ENCODE peak calls at places on chromosomes 13 and 19, in six cellular contexts. L, N, P, Q, D and I are unnamed samples.

GRCh38 chr13:62246581-62246980 is 830.9 kb upstream of the PCDH20 start:
- DNase-seq in L (no peak), N (no peak), P (no peak), Q (no peak), D (no peak), I (no peak)

GRCh38 chr19:38725469-38726283 is 18.6 kb downstream of the CAPN12 start:
- DNase-seq in L (peak; percentile 22), N (no peak), P (no peak), Q (no peak), D (no peak), I (no peak)

GRCh38 chr13:106466691-106467405 is 68.6 kb downstream of the EFNB2 start:
- DNase-seq in L (no peak), N (peak; percentile 25), P (no peak), Q (no peak), D (no peak), I (no peak)

GRCh38 chr13:98447881-98448641 is 128.8 kb downstream of the STK24 start:
- DNase-seq in L (peak; percentile 63), N (peak; percentile 86), P (peak; percentile 76), Q (no peak), D (peak; percentile 61), I (peak; percentile 59)

GRCh38 chr13:111284579-111284978 is 35.9 kb upstream of the TEX29 start:
- DNase-seq in L (no peak), N (no peak), P (no peak), Q (no peak), D (no peak), I (no peak)

GRCh38 chr13:100314132-100314910 is 225.4 kb downstream of the PCCA start:
- DNase-seq in L (no peak), N (peak; percentile 30), P (no peak), Q (no peak), D (no peak), I (no peak)

GRCh38 chr19:35977446-35978222 is 17.4 kb upstream of the SDHAF1 start:
- DNase-seq in L (no peak), N (peak; percentile 96), P (peak; percentile 90), Q (no peak), D (peak; percentile 39), I (peak; percentile 95)

GRCh38 chr13:72180253-72180952 is 313.4 kb upstream of the DACH1 start:
- DNase-seq in L (no peak), N (no peak), P (no peak), Q (no peak), D (no peak), I (no peak)

GRCh38 chr19:10896851-10897526 is 25.6 kb downstream of the CARM1 start:
- DNase-seq in L (no peak), N (no peak), P (no peak), Q (no peak), D (peak; percentile 32), I (peak; percentile 90)

GRCh38 chr13:71460179-71460578 is 406.8 kb downstream of the DACH1 start:
- DNase-seq in L (no peak), N (no peak), P (no peak), Q (no peak), D (no peak), I (no peak)

GRCh38 chr19:38441660-38442348 is 8.3 kb downstream of the RYR1 start:
- DNase-seq in L (no peak), N (peak; percentile 43), P (peak; percentile 77), Q (no peak), D (no peak), I (peak; percentile 65)

GRCh38 chr13:107608736-107609135 is 606.6 kb downstream of the LIG4 start:
- DNase-seq in L (no peak), N (no peak), P (no peak), Q (no peak), D (no peak), I (no peak)

GRCh38 chr19:12994701-12995595 is at the start of gene NFIX:
- DNase-seq in L (peak; percentile 77), N (peak; percentile 30), P (no peak), Q (peak; percentile 50), D (peak; percentile 80), I (peak; percentile 51)

GRCh38 chr13:37068962-37069361 is 9.5 kb upstream of the SUPT20H start:
- DNase-seq in L (no peak), N (no peak), P (no peak), Q (no peak), D (no peak), I (peak; percentile 76)

GRCh38 chr13:112969692-112970338 is 801 bp downstream of the MCF2L start:
- DNase-seq in L (no peak), N (no peak), P (no peak), Q (no peak), D (no peak), I (no peak)

GRCh38 chr13:104385409-104385808 is 1319.2 kb upstream of the SLC10A2 start:
- DNase-seq in L (no peak), N (no peak), P (no peak), Q (no peak), D (no peak), I (no peak)

GRCh38 chr19:1132625-1133383 is 29.0 kb downstream of the GPX4 start:
- DNase-seq in L (no peak), N (no peak), P (no peak), Q (no peak), D (no peak), I (no peak)

GRCh38 chr13:99617474-99618255 is 116.4 kb downstream of the TM9SF2 start:
- DNase-seq in L (no peak), N (peak; percentile 72), P (peak; percentile 66), Q (peak; percentile 10), D (peak; percentile 26), I (peak; percentile 85)

GRCh38 chr19:29542776-29543175 is 17.0 kb downstream of the VSTM2B start:
- DNase-seq in L (no peak), N (no peak), P (peak; percentile 14), Q (no peak), D (no peak), I (no peak)

GRCh38 chr19:45906221-45906620 is 3.8 kb upstream of the MYPOP start:
- DNase-seq in L (no peak), N (no peak), P (no peak), Q (no peak), D (no peak), I (no peak)

GRCh38 chr13:26785845-26786630 is 25.5 kb upstream of the GPR12 start:
- DNase-seq in L (no peak), N (no peak), P (peak; percentile 80), Q (peak; percentile 50), D (peak; percentile 25), I (peak; percentile 83)

GRCh38 chr19:37867831-37868230 is 38.6 kb downstream of the WDR87 start:
- DNase-seq in L (no peak), N (no peak), P (no peak), Q (no peak), D (no peak), I (no peak)

GRCh38 chr13:24187185-24187584 is 26.7 kb downstream of the SPATA13 start:
- DNase-seq in L (no peak), N (no peak), P (no peak), Q (no peak), D (no peak), I (no peak)

GRCh38 chr13:26074706-26075105 is 22.9 kb upstream of the SHISA2 start:
- DNase-seq in L (no peak), N (no peak), P (no peak), Q (no peak), D (no peak), I (no peak)

GRCh38 chr19:31263317-31263716 is 85.9 kb downstream of the TSHZ3 start:
- DNase-seq in L (peak; percentile 28), N (no peak), P (peak; percentile 27), Q (no peak), D (no peak), I (no peak)

GRCh38 chr19:4445963-4446668 is 11.5 kb downstream of the UBXN6 start:
- DNase-seq in L (no peak), N (no peak), P (no peak), Q (no peak), D (no peak), I (no peak)

GRCh38 chr19:1102407-1103106 is 1.2 kb upstream of the GPX4 start:
- DNase-seq in L (peak; percentile 87), N (no peak), P (no peak), Q (no peak), D (no peak), I (no peak)

GRCh38 chr13:60379837-60380236 is 17.2 kb upstream of the TDRD3 start:
- DNase-seq in L (no peak), N (no peak), P (no peak), Q (no peak), D (no peak), I (peak; percentile 44)

GRCh38 chr19:10362259-10362658 is 18.1 kb downstream of the TYK2 start:
- DNase-seq in L (no peak), N (no peak), P (no peak), Q (no peak), D (no peak), I (no peak)

GRCh38 chr13:113029061-113029445 is 60.0 kb downstream of the MCF2L start:
- DNase-seq in L (no peak), N (no peak), P (no peak), Q (no peak), D (no peak), I (no peak)

GRCh38 chr19:11673608-11674041 is 65.1 kb downstream of the ZNF823 start:
- DNase-seq in L (peak; percentile 39), N (peak; percentile 69), P (peak; percentile 87), Q (no peak), D (peak; percentile 74), I (peak; percentile 59)

GRCh38 chr13:32228330-32229041 is 86.7 kb downstream of the ZAR1L start:
- DNase-seq in L (no peak), N (peak; percentile 24), P (no peak), Q (no peak), D (no peak), I (no peak)

GRCh38 chr13:32229443-32229842 is 85.7 kb downstream of the ZAR1L start:
- DNase-seq in L (no peak), N (no peak), P (no peak), Q (no peak), D (peak; percentile 16), I (no peak)

GRCh38 chr13:32222046-32222676 is 93.0 kb downstream of the ZAR1L start:
- DNase-seq in L (no peak), N (no peak), P (no peak), Q (no peak), D (no peak), I (no peak)

GRCh38 chr13:32225494-32225931 is 89.7 kb downstream of the ZAR1L start:
- DNase-seq in L (no peak), N (no peak), P (no peak), Q (no peak), D (no peak), I (no peak)

GRCh38 chr13:32224916-32225315 is 90.2 kb downstream of the ZAR1L start:
- DNase-seq in L (no peak), N (no peak), P (no peak), Q (no peak), D (no peak), I (no peak)
- H3K27ac ChIP-seq in L (no peak overlapping the region), N (no peak overlapping the region), P (no peak overlapping the region), Q (no peak overlapping the region), D (no peak overlapping the region), I (no peak overlapping the region)

GRCh38 chr13:95614641-95615245 is 29.8 kb downstream of the DZIP1 start:
- DNase-seq in L (no peak), N (no peak), P (no peak), Q (no peak), D (no peak), I (no peak)
- H3K27ac ChIP-seq in L (no peak overlapping the region), N (no peak overlapping the region), P (no peak overlapping the region), Q (no peak overlapping the region), D (no peak overlapping the region), I (no peak overlapping the region)

GRCh38 chr13:109670776-109671175 is 115.6 kb downstream of the IRS2 start:
- DNase-seq in L (no peak), N (no peak), P (no peak), Q (no peak), D (no peak), I (no peak)
- H3K27ac ChIP-seq in L (no peak overlapping the region), N (no peak overlapping the region), P (no peak overlapping the region), Q (no peak overlapping the region), D (no peak overlapping the region), I (no peak overlapping the region)

GRCh38 chr19:49165865-49166301 is 8.3 kb downstream of the TRPM4 start:
- DNase-seq in L (no peak), N (no peak), P (peak; percentile 46), Q (no peak), D (no peak), I (no peak)
- H3K27ac ChIP-seq in L (no peak overlapping the region), N (no peak overlapping the region), P (no peak overlapping the region), Q (no peak overlapping the region), D (no peak overlapping the region), I (no peak overlapping the region)